ENCODE peak calls at places on chromosomes 16 and 17, in five cellular contexts. P is hepatic stellate cell, O is Kasumi-1, N is omental fat pad, T is cerebellum. R is an unnamed sample.
A peak's percentile ranks its signal among the peaks of the same experiment; 100 is the strongest.

GRCh38 chr17:51660266-51660665 is 399.9 kb downstream of the UTP18 start:
- DNase-seq in P (no peak), N (no peak), T (no peak), O (no peak), R (no peak)

GRCh38 chr17:66167189-66167815 is 24.6 kb downstream of the CEP112 start:
- DNase-seq in O (no peak), P (no peak), N (no peak), T (no peak), R (no peak)

GRCh38 chr16:10519297-10519696 is 61.1 kb downstream of the EMP2 start:
- DNase-seq in N (no peak), O (no peak), T (no peak), P (no peak), R (no peak)

GRCh38 chr17:9054146-9054545 is 32.8 kb downstream of the NTN1 start:
- DNase-seq in O (no peak), N (no peak), T (no peak), P (no peak), R (no peak)

GRCh38 chr16:67120025-67120424 is 10.3 kb downstream of the PHAF1 start:
- DNase-seq in T (no peak), O (no peak), P (no peak), N (no peak), R (no peak)

GRCh38 chr17:16459850-16460550 is 32.0 kb downstream of the LRRC75A start:
- DNase-seq in O (no peak), P (no peak), T (no peak), N (no peak), R (no peak)

GRCh38 chr17:83189013-83189672 is 109.7 kb downstream of the METRNL start:
- DNase-seq in N (no peak), P (no peak), T (no peak), O (no peak), R (no peak)

GRCh38 chr17:17911003-17911613 is 61.1 kb downstream of the TOM1L2 start:
- DNase-seq in N (no peak), T (no peak), P (no peak), O (no peak), R (no peak)

GRCh38 chr17:7133424-7133823 is 18.8 kb upstream of the ASGR2 start:
- DNase-seq in T (no peak), P (no peak), O (peak; percentile 32), N (no peak), R (no peak)

GRCh38 chr17:81418710-81419332 is 23.6 kb downstream of the BAHCC1 start:
- DNase-seq in N (no peak), P (no peak), O (no peak), T (no peak), R (no peak)

GRCh38 chr17:81278831-81279230 is 16.3 kb downstream of the SLC38A10 start:
- DNase-seq in O (no peak), P (no peak), T (no peak), N (no peak), R (no peak)

GRCh38 chr17:66459811-66460270 is 157.4 kb downstream of the PRKCA start:
- DNase-seq in T (no peak), O (peak; percentile 97), P (peak; percentile 83), N (no peak), R (peak; percentile 99)

GRCh38 chr17:31586946-31587345 is 195.5 kb downstream of the RAB11FIP4 start:
- DNase-seq in O (no peak), P (no peak), N (no peak), T (no peak), R (no peak)

GRCh38 chr16:77408607-77409006 is 26.2 kb downstream of the ADAMTS18 start:
- DNase-seq in O (no peak), T (no peak), N (no peak), P (no peak), R (no peak)